ENCODE peak calls at places on chromosomes 13 and 19, in four cellular contexts. U is A549, X is HepG2, Q is K562. H is an unnamed sample.

GRCh38 chr19:33325920-33326319 is 23.6 kb upstream of the CEBPA start:
- DNase-seq in X (no peak), Q (no peak), U (no peak), H (no peak)

GRCh38 chr19:40629346-40629745 is 28.2 kb downstream of the LTBP4 start:
- DNase-seq in X (no peak), U (no peak), Q (no peak), H (no peak)

GRCh38 chr19:8335343-8336071 is 7.6 kb downstream of the KANK3 start:
- DNase-seq in Q (peak; percentile 52), U (peak; percentile 38), X (no peak), H (no peak)

GRCh38 chr13:61954092-61954491 is 538.4 kb upstream of the PCDH20 start:
- DNase-seq in U (no peak), Q (no peak), X (peak; percentile 4), H (peak; percentile 60)

GRCh38 chr19:19531951-19532805 is 3.5 kb downstream of the YJEFN3 start:
- DNase-seq in U (peak; percentile 41), X (peak; percentile 30), Q (peak; percentile 79), H (peak; percentile 44)

GRCh38 chr13:47564041-47564440 is 437.0 kb downstream of the SUCLA2 start:
- DNase-seq in X (peak; percentile 5), U (no peak), Q (no peak), H (no peak)

GRCh38 chr19:39951686-39952085 is 17.3 kb upstream of the FCGBP start:
- DNase-seq in U (peak; percentile 89), X (no peak), Q (no peak), H (no peak)

GRCh38 chr13:65292488-65292901 is 1937.6 kb downstream of the PCDH9 start:
- DNase-seq in X (no peak), Q (no peak), U (no peak), H (peak; percentile 32)

GRCh38 chr13:32113564-32113963 is 82.0 kb downstream of the FRY start:
- DNase-seq in U (no peak), Q (no peak), X (peak; percentile 4), H (peak; percentile 52)

DNA sequence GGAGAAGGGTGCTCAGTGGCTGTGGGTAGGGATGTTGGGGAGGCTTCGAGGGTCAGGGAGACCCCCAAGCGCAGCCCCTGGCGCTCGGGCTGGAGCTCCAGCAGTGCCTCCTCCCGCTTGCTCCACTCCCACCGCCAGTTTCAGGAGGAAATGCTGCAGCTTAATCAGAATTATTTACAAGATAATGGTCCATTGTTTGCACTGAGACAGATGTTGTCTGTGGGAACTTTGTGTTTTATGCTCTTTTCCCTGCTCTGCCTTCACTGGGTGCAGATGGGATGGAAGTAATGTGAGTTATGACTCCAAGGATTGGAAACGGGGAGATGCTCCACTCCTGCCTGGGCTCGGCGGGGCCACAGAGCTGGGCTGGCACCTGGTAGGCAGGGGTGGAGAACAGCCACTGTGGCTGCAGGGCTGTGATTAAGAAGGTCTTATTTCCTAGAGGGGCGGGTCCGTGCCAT is 192.4 kb downstream of the ZNF536 start:
- DNase-seq in U (no peak), X (no peak), Q (no peak), H (no peak)
- TF ChIP-seq MYC in U (no peak), X (no peak), Q (no peak), H (no peak)

GRCh38 chr13:113209880-113210421 is 538 bp downstream of the CUL4A start:
- DNase-seq in X (peak; percentile 32), Q (no peak), U (no peak), H (peak; percentile 58)
- TF ChIP-seq JUN in X (no peak), Q (no peak), U (no peak), H (no peak)

DNA sequence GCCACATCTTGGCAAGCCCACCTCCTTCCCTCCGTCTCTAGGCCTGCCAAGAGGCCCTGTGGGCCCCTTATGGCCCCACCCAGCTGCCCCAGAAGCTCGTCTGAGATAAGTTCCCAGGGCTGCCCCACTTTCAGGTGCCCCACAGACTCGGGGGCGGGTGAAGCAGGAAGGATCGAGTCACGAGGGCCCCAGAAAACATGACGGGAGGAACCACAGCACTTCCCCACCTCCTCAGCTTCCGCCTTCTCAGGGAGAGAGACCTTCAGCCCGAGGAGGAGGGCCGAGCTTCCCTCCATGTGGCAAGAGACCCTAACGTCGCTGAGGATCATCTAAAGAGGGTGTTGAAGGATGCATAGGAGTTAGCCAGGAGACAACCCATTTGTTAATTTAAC is 4.5 kb upstream of the IL12RB1 start:
- DNase-seq in X (no peak), Q (peak; percentile 56), U (no peak), H (no peak)
- TF ChIP-seq POLR2A in X (no peak), Q (peak; percentile 39), U (no peak), H (no peak)

GRCh38 chr13:99658266-99658991 is 157.2 kb downstream of the TM9SF2 start:
- DNase-seq in Q (no peak), X (no peak), U (peak; percentile 21), H (peak; percentile 36)
- TF ChIP-seq MYC in Q (no peak), X (no peak), U (no peak), H (no peak)

GRCh38 chr13:110713981-110714797 is 689 bp downstream of the ING1 start:
- DNase-seq in X (peak; percentile 28), U (no peak), Q (no peak), H (peak; percentile 47)
- TF ChIP-seq JUN in X (no peak), U (no peak), Q (no peak), H (no peak)

GRCh38 chr19:13847033-13847899 is 29.7 kb upstream of the NANOS3 start:
- DNase-seq in X (peak; percentile 84), U (no peak), Q (peak; percentile 83), H (peak; percentile 89)
- TF ChIP-seq POLR2A in X (peak; percentile 26), U (no peak), Q (peak; percentile 86), H (peak; percentile 26)

GRCh38 chr13:109309625-109310363 is 476.6 kb downstream of the IRS2 start:
- DNase-seq in X (peak; percentile 78), Q (no peak), U (peak; percentile 11), H (no peak)
- TF ChIP-seq MYC in X (no peak), Q (no peak), U (no peak), H (no peak)

DNA sequence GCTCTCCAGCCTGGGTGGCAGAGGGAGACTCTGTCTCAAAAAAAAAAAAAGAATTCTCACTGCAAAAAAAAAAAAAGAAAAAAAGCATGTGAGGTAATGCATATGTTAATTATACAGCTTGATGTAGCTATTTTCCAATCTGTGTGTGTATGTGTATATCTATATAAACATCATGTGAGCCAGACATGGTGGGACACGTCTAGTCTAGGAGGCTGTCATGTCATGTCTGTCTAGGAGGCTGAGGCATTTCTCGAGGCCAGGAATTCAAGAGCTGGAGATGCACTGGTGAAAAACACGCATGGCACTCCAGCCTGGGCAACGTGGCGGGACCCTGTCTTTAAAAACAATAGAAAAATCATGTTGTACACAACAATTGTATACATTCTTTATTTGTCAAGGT is 6.9 kb upstream of the SBK3 start:
- DNase-seq in X (no peak), Q (no peak), U (no peak), H (no peak)
- TF ChIP-seq JUN in X (no peak), Q (no peak), U (no peak), H (no peak)

GRCh38 chr13:43167058-43167457 is 143.7 kb downstream of the DNAJC15 start:
- DNase-seq in X (no peak), Q (no peak), U (no peak), H (no peak)
- TF ChIP-seq POLR2A in X (no peak), Q (no peak), U (no peak), H (no peak)

DNA sequence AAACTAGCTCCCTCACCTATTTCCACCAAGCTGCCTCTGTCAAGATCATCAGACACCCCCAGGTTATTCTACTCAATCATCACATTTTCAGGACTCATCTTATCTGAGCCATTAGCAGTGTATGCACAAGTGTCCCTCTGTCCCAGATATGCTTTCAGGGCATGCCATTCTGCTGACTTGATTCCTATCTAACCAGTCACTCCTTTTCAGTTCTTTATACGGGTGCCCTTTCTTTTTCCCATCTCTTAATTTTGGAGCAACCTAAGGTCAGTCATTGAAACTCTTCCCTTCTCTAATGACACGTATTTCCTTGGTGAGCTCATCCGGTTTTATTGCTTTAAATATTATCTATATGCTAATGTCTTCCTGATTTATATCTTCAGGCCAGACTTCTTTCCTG is 59.1 kb downstream of the DCLK1 start:
- DNase-seq in X (no peak), U (no peak), Q (no peak), H (no peak)
- TF ChIP-seq MYC in X (no peak), U (no peak), Q (no peak), H (no peak)

H was measured in endothelial cell of umbilical vein.